ENCODE peak calls at places on chromosomes 3 and 15, in four cellular contexts. D is stimulated activated CD4-positive, alpha-beta T cell treated with anti-CD3 and anti-CD28 coated beads, Interleukin-15, amount 100 ng/mL, for 48 hours; K is astrocyte; L is hippocampal formation. O is an unnamed sample.

GRCh38 chr3:40243056-40243455 is 66.5 kb upstream of the EIF1B start:
- DNase-seq in D (no peak), K (no peak), L (no peak), O (no peak)

GRCh38 chr15:29056839-29057450 is 171.2 kb downstream of the APBA2 start:
- DNase-seq in D (no peak), K (no peak), L (no peak), O (no peak)

GRCh38 chr3:71525376-71525775 is 58.2 kb downstream of the FOXP1 start:
- DNase-seq in D (no peak), K (no peak), L (no peak), O (no peak)

GRCh38 chr3:40911928-40912327 is 287.4 kb upstream of the CTNNB1 start:
- DNase-seq in D (no peak), K (no peak), L (no peak), O (peak)

GRCh38 chr3:93924491-93924890 is 49.2 kb downstream of the PROS1 start:
- DNase-seq in D (no peak), K (no peak), L (no peak), O (no peak)

GRCh38 chr3:138684411-138684810 is 75.8 kb downstream of the FAIM start:
- DNase-seq in D (no peak), K (no peak), L (no peak), O (no peak)

GRCh38 chr15:90750186-90750585 is 33.0 kb downstream of the BLM start:
- DNase-seq in D (no peak), K (no peak), L (no peak), O (no peak)

GRCh38 chr3:172546628-172547214 is 23.5 kb upstream of the TNFSF10 start:
- DNase-seq in D (no peak), K (no peak), L (no peak), O (no peak)

GRCh38 chr3:155646554-155647189 is 98.2 kb downstream of the PLCH1 start:
- DNase-seq in D (no peak), K (peak), L (no peak), O (no peak)

GRCh38 chr3:32842531-32842931 is 24.7 kb downstream of the TRIM71 start:
- DNase-seq in D (no peak), K (no peak), L (no peak), O (no peak)

GRCh38 chr3:64358853-64359252 is 133.6 kb upstream of the PRICKLE2 start:
- DNase-seq in D (no peak), K (no peak), L (no peak), O (no peak)

GRCh38 chr3:42876940-42877720 is 1.5 kb upstream of the CYP8B1 start:
- DNase-seq in D (no peak), K (no peak), L (no peak), O (no peak)

GRCh38 chr15:31975446-31976229 is 54.7 kb upstream of the CHRNA7 start:
- DNase-seq in D (no peak), K (no peak), L (no peak), O (no peak)

GRCh38 chr15:26838742-26839460 is 28.0 kb upstream of the GABRA5 start:
- DNase-seq in D (no peak), K (no peak), L (no peak), O (peak)

O was measured in HT-29.